ENCODE peak calls at places on chromosomes 7 and 10, in nine cellular contexts. One of them, this sample, is unnamed.

GRCh38 chr7:55140221-55140980 is 121.6 kb downstream of the EGFR start:
- DNase-seq in ovary: no peak
- DNase-seq in mammary epithelial cell: peak
- DNase-seq in neural progenitor cell: no peak
- DNase-seq in endothelial cell of umbilical vein: peak
- DNase-seq in fibroblast of mammary gland: peak
- DNase-seq in AG04450: peak
- DNase-seq in Caco-2: no peak
- DNase-seq in fibroblast of pulmonary artery: peak
- DNase-seq in this sample: peak

GRCh38 chr7:48183370-48183743 is 12.1 kb downstream of the ABCA13 start:
- DNase-seq in Caco-2: no peak
- DNase-seq in mammary epithelial cell: no peak
- DNase-seq in fibroblast of pulmonary artery: no peak
- DNase-seq in endothelial cell of umbilical vein: no peak
- DNase-seq in neural progenitor cell: no peak
- DNase-seq in fibroblast of mammary gland: peak
- DNase-seq in ovary: no peak
- DNase-seq in AG04450: no peak
- DNase-seq in this sample: peak

GRCh38 chr10:80046629-80047441 is 31.6 kb upstream of the TMEM254 start:
- DNase-seq in Caco-2: peak
- DNase-seq in AG04450: peak
- DNase-seq in ovary: peak
- DNase-seq in neural progenitor cell: peak
- DNase-seq in fibroblast of mammary gland: peak
- DNase-seq in endothelial cell of umbilical vein: peak
- DNase-seq in mammary epithelial cell: peak
- DNase-seq in fibroblast of pulmonary artery: peak
- DNase-seq in this sample: peak

GRCh38 chr10:24406809-24407483 is 198.0 kb downstream of the KIAA1217 start:
- DNase-seq in AG04450: no peak
- DNase-seq in ovary: no peak
- DNase-seq in neural progenitor cell: no peak
- DNase-seq in fibroblast of mammary gland: no peak
- DNase-seq in mammary epithelial cell: no peak
- DNase-seq in fibroblast of pulmonary artery: no peak
- DNase-seq in endothelial cell of umbilical vein: no peak
- DNase-seq in Caco-2: no peak
- DNase-seq in this sample: no peak

GRCh38 chr10:67602268-67602950 is 93.6 kb downstream of the CTNNA3 start:
- DNase-seq in fibroblast of pulmonary artery: peak
- DNase-seq in AG04450: peak
- DNase-seq in mammary epithelial cell: peak
- DNase-seq in Caco-2: no peak
- DNase-seq in endothelial cell of umbilical vein: peak
- DNase-seq in ovary: no peak
- DNase-seq in neural progenitor cell: no peak
- DNase-seq in fibroblast of mammary gland: peak
- DNase-seq in this sample: peak

GRCh38 chr7:91912500-91912899 is 28.2 kb upstream of the AKAP9 start:
- DNase-seq in fibroblast of mammary gland: peak
- DNase-seq in endothelial cell of umbilical vein: peak
- DNase-seq in AG04450: no peak
- DNase-seq in neural progenitor cell: no peak
- DNase-seq in ovary: no peak
- DNase-seq in fibroblast of pulmonary artery: peak
- DNase-seq in mammary epithelial cell: no peak
- DNase-seq in Caco-2: no peak
- DNase-seq in this sample: peak

GRCh38 chr10:71401056-71401455 is 4.3 kb downstream of the CDH23 start:
- DNase-seq in neural progenitor cell: no peak
- DNase-seq in endothelial cell of umbilical vein: no peak
- DNase-seq in ovary: peak
- DNase-seq in Caco-2: peak
- DNase-seq in mammary epithelial cell: no peak
- DNase-seq in AG04450: no peak
- DNase-seq in fibroblast of pulmonary artery: no peak
- DNase-seq in fibroblast of mammary gland: no peak
- DNase-seq in this sample: no peak

GRCh38 chr7:148697256-148697841 is 1.4 kb upstream of the CUL1 start:
- DNase-seq in neural progenitor cell: no peak
- DNase-seq in fibroblast of pulmonary artery: peak
- DNase-seq in Caco-2: no peak
- DNase-seq in fibroblast of mammary gland: peak
- DNase-seq in AG04450: no peak
- DNase-seq in endothelial cell of umbilical vein: peak
- DNase-seq in ovary: peak
- DNase-seq in mammary epithelial cell: no peak
- DNase-seq in this sample: peak

GRCh38 chr7:2016761-2017482 is 215.8 kb downstream of the MAD1L1 start:
- DNase-seq in AG04450: no peak
- DNase-seq in Caco-2: peak
- DNase-seq in endothelial cell of umbilical vein: no peak
- DNase-seq in neural progenitor cell: peak
- DNase-seq in fibroblast of mammary gland: no peak
- DNase-seq in mammary epithelial cell: no peak
- DNase-seq in ovary: peak
- DNase-seq in fibroblast of pulmonary artery: no peak
- DNase-seq in this sample: no peak

GRCh38 chr10:75211007-75211735 is 575 bp downstream of the VDAC2 start:
- DNase-seq in fibroblast of mammary gland: peak
- DNase-seq in neural progenitor cell: no peak
- DNase-seq in fibroblast of pulmonary artery: peak
- DNase-seq in mammary epithelial cell: peak
- DNase-seq in Caco-2: peak
- DNase-seq in ovary: no peak
- DNase-seq in endothelial cell of umbilical vein: peak
- DNase-seq in AG04450: no peak
- DNase-seq in this sample: peak

GRCh38 chr10:75207868-75208167 is 2.8 kb upstream of the VDAC2 start:
- DNase-seq in Caco-2: no peak
- DNase-seq in fibroblast of mammary gland: no peak
- DNase-seq in ovary: no peak
- DNase-seq in endothelial cell of umbilical vein: no peak
- DNase-seq in mammary epithelial cell: no peak
- DNase-seq in AG04450: no peak
- DNase-seq in fibroblast of pulmonary artery: no peak
- DNase-seq in neural progenitor cell: no peak
- DNase-seq in this sample: no peak

GRCh38 chr10:75209325-75210192 is 1.0 kb upstream of the VDAC2 start:
- DNase-seq in neural progenitor cell: no peak
- DNase-seq in ovary: peak
- DNase-seq in fibroblast of pulmonary artery: peak
- DNase-seq in fibroblast of mammary gland: peak
- DNase-seq in mammary epithelial cell: no peak
- DNase-seq in Caco-2: peak
- DNase-seq in AG04450: no peak
- DNase-seq in endothelial cell of umbilical vein: peak
- DNase-seq in this sample: peak

GRCh38 chr10:75208177-75208576 is 2.4 kb upstream of the VDAC2 start:
- DNase-seq in fibroblast of pulmonary artery: peak
- DNase-seq in AG04450: no peak
- DNase-seq in Caco-2: no peak
- DNase-seq in endothelial cell of umbilical vein: no peak
- DNase-seq in fibroblast of mammary gland: peak
- DNase-seq in neural progenitor cell: no peak
- DNase-seq in ovary: no peak
- DNase-seq in mammary epithelial cell: peak
- DNase-seq in this sample: peak

GRCh38 chr10:75210193-75211006 is at the start of gene VDAC2:
- DNase-seq in fibroblast of mammary gland: peak
- DNase-seq in neural progenitor cell: peak
- DNase-seq in endothelial cell of umbilical vein: peak
- DNase-seq in ovary: peak
- DNase-seq in fibroblast of pulmonary artery: peak
- DNase-seq in AG04450: no peak
- DNase-seq in mammary epithelial cell: peak
- DNase-seq in Caco-2: peak
- DNase-seq in this sample: peak
- TF ChIP-seq CTCF in fibroblast of mammary gland: no peak
- TF ChIP-seq CTCF in neural progenitor cell: no peak
- TF ChIP-seq CTCF in endothelial cell of umbilical vein: no peak
- TF ChIP-seq CTCF in ovary: peak
- TF ChIP-seq CTCF in fibroblast of pulmonary artery: no peak
- TF ChIP-seq CTCF in AG04450: no peak
- TF ChIP-seq CTCF in mammary epithelial cell: no peak
- TF ChIP-seq CTCF in Caco-2: no peak
- TF ChIP-seq CTCF in this sample: no peak

DNA sequence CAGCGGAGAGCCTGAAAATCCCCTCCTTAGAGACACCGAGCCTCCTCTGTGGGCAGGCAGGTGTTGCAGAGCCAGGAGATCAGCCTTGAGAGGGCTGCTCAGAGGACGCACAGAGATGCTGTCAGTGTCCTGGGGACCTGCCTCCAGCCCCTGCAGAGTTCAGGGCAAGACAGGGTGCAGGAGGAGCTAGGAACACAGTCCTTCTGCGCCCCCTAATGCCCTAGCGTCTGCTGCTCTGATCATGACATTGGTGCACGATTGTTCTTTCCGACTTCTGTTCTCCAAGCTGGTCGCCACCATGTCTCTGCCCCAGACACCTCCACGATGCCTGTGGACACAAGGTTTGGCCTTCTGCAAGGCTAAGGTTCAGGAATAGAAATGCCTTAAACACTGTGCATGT is 613.7 kb upstream of the MKI67 start:
- DNase-seq in fibroblast of mammary gland: no peak
- DNase-seq in AG04450: no peak
- DNase-seq in Caco-2: no peak
- DNase-seq in neural progenitor cell: no peak
- DNase-seq in endothelial cell of umbilical vein: no peak
- DNase-seq in ovary: no peak
- DNase-seq in mammary epithelial cell: no peak
- DNase-seq in fibroblast of pulmonary artery: no peak
- DNase-seq in this sample: no peak
- TF ChIP-seq CTCF in fibroblast of mammary gland: no peak
- TF ChIP-seq CTCF in AG04450: no peak
- TF ChIP-seq CTCF in Caco-2: no peak
- TF ChIP-seq CTCF in neural progenitor cell: peak
- TF ChIP-seq CTCF in endothelial cell of umbilical vein: no peak
- TF ChIP-seq CTCF in ovary: no peak
- TF ChIP-seq CTCF in mammary epithelial cell: no peak
- TF ChIP-seq CTCF in fibroblast of pulmonary artery: no peak
- TF ChIP-seq CTCF in this sample: no peak

DNA sequence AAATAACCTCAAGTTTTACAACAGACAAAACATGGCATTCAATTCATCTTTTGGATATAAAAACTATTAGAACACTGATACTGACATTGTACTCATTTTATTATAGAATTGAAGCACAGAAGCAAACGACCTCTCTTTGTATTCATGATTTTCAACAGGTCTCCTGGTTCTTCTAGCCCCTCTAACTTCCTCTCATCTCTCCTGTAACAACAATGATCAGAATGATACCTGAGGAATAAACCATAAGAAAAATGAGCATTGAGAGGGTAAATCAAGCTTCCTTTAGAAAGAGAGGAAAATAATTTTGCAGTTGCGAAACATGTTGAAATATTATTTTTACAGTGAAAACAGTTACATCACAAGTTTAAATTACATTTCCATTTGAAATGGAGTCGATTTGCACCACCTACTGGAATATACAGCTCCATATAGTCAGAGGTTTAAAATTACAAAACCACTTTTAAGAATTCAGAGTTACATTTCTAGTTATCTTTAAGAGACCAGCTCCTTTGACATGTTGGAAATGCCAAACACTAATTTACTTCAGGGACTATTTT is 17.5 kb upstream of the TEX36 start:
- DNase-seq in fibroblast of pulmonary artery: peak
- DNase-seq in endothelial cell of umbilical vein: peak
- DNase-seq in AG04450: no peak
- DNase-seq in Caco-2: no peak
- DNase-seq in ovary: no peak
- DNase-seq in fibroblast of mammary gland: peak
- DNase-seq in neural progenitor cell: no peak
- DNase-seq in mammary epithelial cell: no peak
- DNase-seq in this sample: peak
- TF ChIP-seq CTCF in fibroblast of pulmonary artery: peak
- TF ChIP-seq CTCF in endothelial cell of umbilical vein: no peak
- TF ChIP-seq CTCF in AG04450: peak
- TF ChIP-seq CTCF in Caco-2: no peak
- TF ChIP-seq CTCF in ovary: no peak
- TF ChIP-seq CTCF in fibroblast of mammary gland: peak
- TF ChIP-seq CTCF in neural progenitor cell: peak
- TF ChIP-seq CTCF in mammary epithelial cell: peak
- TF ChIP-seq CTCF in this sample: peak

DNA sequence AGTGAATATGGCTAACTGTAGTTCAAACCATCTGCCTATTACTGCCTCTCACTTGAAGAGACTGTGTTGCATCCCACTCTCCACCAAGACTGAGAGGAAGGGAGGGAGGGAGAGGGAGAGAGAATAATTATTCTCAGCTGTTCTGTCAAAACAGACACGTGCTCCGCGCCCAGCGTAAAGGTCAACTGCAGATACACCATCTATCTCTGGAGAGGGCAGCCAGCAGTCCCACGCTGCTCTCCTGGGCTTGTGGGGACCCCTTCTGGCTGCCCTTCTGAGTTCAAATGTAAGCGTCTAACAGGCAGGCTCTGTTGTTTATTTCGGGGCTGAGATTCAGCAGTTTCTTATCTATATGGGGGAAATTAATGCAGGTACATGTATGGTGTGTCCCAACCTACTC is 625.5 kb upstream of the GALNT17 start:
- DNase-seq in neural progenitor cell: peak
- DNase-seq in Caco-2: peak
- DNase-seq in fibroblast of pulmonary artery: no peak
- DNase-seq in ovary: no peak
- DNase-seq in fibroblast of mammary gland: peak
- DNase-seq in AG04450: no peak
- DNase-seq in mammary epithelial cell: no peak
- DNase-seq in endothelial cell of umbilical vein: no peak
- DNase-seq in this sample: no peak
- TF ChIP-seq CTCF in neural progenitor cell: peak
- TF ChIP-seq CTCF in Caco-2: peak
- TF ChIP-seq CTCF in fibroblast of pulmonary artery: no peak
- TF ChIP-seq CTCF in ovary: no peak
- TF ChIP-seq CTCF in fibroblast of mammary gland: peak
- TF ChIP-seq CTCF in AG04450: no peak
- TF ChIP-seq CTCF in mammary epithelial cell: peak
- TF ChIP-seq CTCF in endothelial cell of umbilical vein: no peak
- TF ChIP-seq CTCF in this sample: no peak

GRCh38 chr7:102395620-102395957 is 574 bp upstream of the PRKRIP1 start:
- DNase-seq in endothelial cell of umbilical vein: no peak
- DNase-seq in neural progenitor cell: no peak
- DNase-seq in fibroblast of pulmonary artery: no peak
- DNase-seq in AG04450: no peak
- DNase-seq in mammary epithelial cell: no peak
- DNase-seq in ovary: no peak
- DNase-seq in Caco-2: no peak
- DNase-seq in fibroblast of mammary gland: peak
- DNase-seq in this sample: no peak
- TF ChIP-seq CTCF in endothelial cell of umbilical vein: no peak
- TF ChIP-seq CTCF in neural progenitor cell: no peak
- TF ChIP-seq CTCF in fibroblast of pulmonary artery: no peak
- TF ChIP-seq CTCF in AG04450: no peak
- TF ChIP-seq CTCF in mammary epithelial cell: no peak
- TF ChIP-seq CTCF in ovary: no peak
- TF ChIP-seq CTCF in Caco-2: no peak
- TF ChIP-seq CTCF in fibroblast of mammary gland: no peak
- TF ChIP-seq CTCF in this sample: no peak